ENCODE peak calls at places on chromosomes 2 and 18, in nine cellular contexts. R is thoracic aorta, L is left lung, Y is cardiac muscle cell, O is A549, J is IMR-90, Q is testis, C is prostate gland, W is SJCRH30. F is an unnamed sample. For H3K4me1, the result is how much of the 10 kb centered on the place peaks cover.

GRCh38 chr18:78972930-78973331 is 6.7 kb upstream of the SALL3 start:
- DNase-seq in J (no peak), R (no peak), Y (no peak), W (no peak), C (no peak), L (no peak), Q (no peak), O (no peak), F (no peak)

GRCh38 chr2:23464156-23464555 is 79.2 kb downstream of the KLHL29 start:
- DNase-seq in O (no peak), Y (no peak), Q (no peak), J (no peak), L (no peak), C (no peak), W (no peak), R (no peak), F (no peak)

GRCh38 chr2:190810981-190811587 is 69.5 kb upstream of the GLS start:
- DNase-seq in C (no peak), J (no peak), O (no peak), R (no peak), Y (no peak), L (no peak), Q (no peak), W (no peak), F (no peak)

GRCh38 chr2:81598437-81598836 is 1293.9 kb upstream of the LRRTM1 start:
- DNase-seq in J (no peak), R (no peak), C (no peak), Y (peak), L (no peak), W (no peak), Q (no peak), O (no peak), F (no peak)

GRCh38 chr2:48346124-48346536 is 183.8 kb upstream of the STON1 start:
- DNase-seq in Y (no peak), L (peak), R (no peak), C (no peak), Q (peak), J (peak), W (peak), O (peak), F (no peak)

GRCh38 chr18:13800505-13801259 is 23.3 kb upstream of the MC5R start:
- DNase-seq in R (peak), Q (peak), O (peak), L (peak), J (peak), C (peak), Y (peak), W (no peak), F (peak)

GRCh38 chr2:9782197-9782719 is 61.0 kb upstream of the TAF1B start:
- DNase-seq in R (no peak), C (peak), J (no peak), Q (no peak), Y (no peak), O (peak), W (no peak), L (no peak), F (no peak)

GRCh38 chr2:174877796-174878195 is 113.5 kb upstream of the CHRNA1 start:
- DNase-seq in R (no peak), Y (no peak), C (no peak), J (peak), O (no peak), Q (no peak), W (no peak), L (no peak), F (no peak)

GRCh38 chr2:133641497-133641896 is 73.2 kb upstream of the NCKAP5 start:
- DNase-seq in R (no peak), Q (no peak), J (peak), W (no peak), L (peak), Y (no peak), C (peak), O (peak), F (peak)

GRCh38 chr2:18690342-18690741 is 101.0 kb upstream of the NT5C1B start:
- DNase-seq in Y (peak), R (no peak), C (no peak), J (no peak), W (peak), O (peak), Q (peak), L (no peak), F (no peak)

GRCh38 chr2:123993728-123994323 is 31.3 kb upstream of the CNTNAP5 start:
- DNase-seq in O (peak), J (no peak), R (no peak), L (no peak), C (no peak), Q (peak), W (peak), Y (peak), F (peak)

GRCh38 chr2:227614740-227615139 is at the start of gene SCYGR3:
- DNase-seq in Q (no peak), Y (no peak), C (no peak), J (no peak), W (no peak), R (no peak), O (no peak), L (no peak), F (no peak)

GRCh38 chr2:229206548-229206947 is 64.5 kb downstream of the PID1 start:
- DNase-seq in O (no peak), Y (no peak), J (no peak), W (peak), L (no peak), Q (no peak), C (peak), R (no peak), F (no peak)

GRCh38 chr2:14454102-14454676 is 178.3 kb upstream of the LRATD1 start:
- DNase-seq in Y (no peak), R (no peak), Q (no peak), L (no peak), O (no peak), W (no peak), C (no peak), J (no peak), F (no peak)

GRCh38 chr2:27959496-27959895 is 69.0 kb downstream of the BABAM2 start:
- DNase-seq in R (no peak), C (no peak), L (no peak), J (peak), W (no peak), Q (peak), Y (no peak), O (peak), F (no peak)

GRCh38 chr2:181177376-181177775 is 197.0 kb downstream of the UBE2E3 start:
- DNase-seq in J (no peak), C (no peak), Y (no peak), Q (no peak), O (no peak), R (no peak), W (no peak), L (no peak), F (no peak)

GRCh38 chr2:61255580-61256437 is 93.8 kb downstream of the C2orf74 start:
- DNase-seq in O (peak), W (peak), J (peak), R (no peak), Q (no peak), L (no peak), C (no peak), Y (no peak), F (no peak)

GRCh38 chr2:289362-290089 is 1.6 kb upstream of the ALKAL2 start:
- DNase-seq in Q (peak), R (no peak), W (no peak), O (peak), J (peak), L (no peak), C (no peak), Y (peak), F (peak)

GRCh38 chr2:236176417-236176816 is 8.2 kb upstream of the GBX2 start:
- DNase-seq in L (no peak), J (peak), Q (peak), R (no peak), C (no peak), W (no peak), Y (peak), O (peak), F (no peak)

GRCh38 chr2:26612522-26613240 is 28.5 kb downstream of the CIB4 start:
- DNase-seq in L (no peak), J (no peak), R (no peak), O (no peak), Q (peak), C (no peak), W (peak), Y (no peak), F (no peak)

GRCh38 chr2:217832115-217832514 is 170.7 kb downstream of the TNS1 start:
- DNase-seq in W (no peak), C (no peak), L (no peak), J (no peak), Y (no peak), O (no peak), Q (no peak), R (no peak), F (no peak)
- H3K4me1 ChIP-seq in W (under half), C (under half), L (under half), J (under half), Y (under half), O (under half), Q (under half), R (half or more), F (under half)

GRCh38 chr2:178529194-178529593 is 48.9 kb downstream of the PLEKHA3 start:
- DNase-seq in C (no peak), Q (no peak), L (no peak), Y (no peak), J (no peak), R (no peak), W (no peak), O (no peak), F (no peak)

GRCh38 chr2:178528647-178529046 is 48.4 kb downstream of the PLEKHA3 start:
- DNase-seq in C (no peak), J (no peak), Y (no peak), R (no peak), Q (no peak), L (no peak), W (no peak), O (no peak), F (no peak)

GRCh38 chr2:178527592-178527991 is 47.3 kb downstream of the PLEKHA3 start:
- DNase-seq in C (no peak), R (no peak), O (no peak), Y (no peak), Q (no peak), W (no peak), J (no peak), L (no peak), F (no peak)

GRCh38 chr2:178523596-178524134 is 43.4 kb downstream of the PLEKHA3 start:
- DNase-seq in L (no peak), O (no peak), J (peak), Q (no peak), C (no peak), Y (peak), W (no peak), R (no peak), F (no peak)

DNA sequence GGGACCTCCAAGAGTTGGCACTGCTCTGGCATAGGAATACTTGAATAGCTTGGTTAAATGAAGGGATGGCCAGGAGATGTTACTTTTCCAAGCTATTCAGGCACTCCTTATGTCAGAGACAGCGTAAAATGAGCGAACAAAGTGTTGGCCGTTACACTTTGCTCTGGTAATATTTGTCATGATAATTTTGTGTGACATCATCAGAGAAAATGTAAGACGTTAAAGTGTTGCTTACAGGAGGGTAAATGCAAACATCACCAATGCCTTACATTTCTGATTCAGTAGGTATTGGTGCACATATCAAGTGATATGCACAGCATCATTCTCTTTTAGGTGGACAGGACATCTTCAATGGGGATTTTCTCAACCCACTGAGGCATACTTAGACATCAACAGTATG is 46.0 kb downstream of the PLEKHA3 start:
- DNase-seq in L (no peak), R (no peak), J (no peak), W (no peak), O (no peak), C (no peak), Y (no peak), Q (no peak), F (no peak)
- H3K4me1 ChIP-seq in L (under half), R (under half), J (under half), W (under half), O (under half), C (under half), Y (under half), Q (under half), F (under half)

GRCh38 chr18:65260030-65260429 is 490.8 kb upstream of the CDH7 start:
- DNase-seq in C (no peak), Q (no peak), L (no peak), W (no peak), Y (no peak), O (no peak), J (no peak), R (no peak), F (no peak)

GRCh38 chr18:65259403-65259802 is 491.4 kb upstream of the CDH7 start:
- DNase-seq in L (no peak), R (no peak), J (no peak), Q (no peak), C (no peak), Y (no peak), W (no peak), O (no peak), F (no peak)

GRCh38 chr18:65257157-65257556 is 493.7 kb upstream of the CDH7 start:
- DNase-seq in J (no peak), O (no peak), C (no peak), W (no peak), Y (peak), R (no peak), Q (no peak), L (no peak), F (no peak)

DNA sequence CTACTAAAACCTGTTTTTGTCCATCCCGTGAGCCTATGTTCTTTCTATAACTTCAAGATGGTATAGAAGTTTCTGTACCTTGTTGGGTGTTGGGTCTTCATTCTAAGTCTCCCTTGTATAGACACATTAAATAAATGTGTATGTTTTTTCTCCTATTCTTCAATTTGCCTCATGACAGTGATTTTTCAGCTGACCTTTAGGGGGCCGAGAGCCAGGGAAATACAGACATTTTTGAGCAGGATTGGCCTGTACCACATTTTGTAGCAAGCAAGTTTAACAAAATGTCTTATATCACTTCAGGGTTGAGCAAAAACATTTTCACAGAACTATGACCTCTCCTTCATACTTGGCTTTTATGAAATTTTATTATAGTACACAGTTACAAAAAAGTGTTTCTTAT is 495.4 kb upstream of the CDH7 start:
- DNase-seq in Y (no peak), L (no peak), Q (no peak), O (no peak), J (no peak), W (no peak), C (no peak), R (no peak), F (no peak)
- H3K4me1 ChIP-seq in Y (under half), L (under half), Q (under half), O (under half), J (under half), W (under half), C (under half), R (under half), F (under half)

DNA sequence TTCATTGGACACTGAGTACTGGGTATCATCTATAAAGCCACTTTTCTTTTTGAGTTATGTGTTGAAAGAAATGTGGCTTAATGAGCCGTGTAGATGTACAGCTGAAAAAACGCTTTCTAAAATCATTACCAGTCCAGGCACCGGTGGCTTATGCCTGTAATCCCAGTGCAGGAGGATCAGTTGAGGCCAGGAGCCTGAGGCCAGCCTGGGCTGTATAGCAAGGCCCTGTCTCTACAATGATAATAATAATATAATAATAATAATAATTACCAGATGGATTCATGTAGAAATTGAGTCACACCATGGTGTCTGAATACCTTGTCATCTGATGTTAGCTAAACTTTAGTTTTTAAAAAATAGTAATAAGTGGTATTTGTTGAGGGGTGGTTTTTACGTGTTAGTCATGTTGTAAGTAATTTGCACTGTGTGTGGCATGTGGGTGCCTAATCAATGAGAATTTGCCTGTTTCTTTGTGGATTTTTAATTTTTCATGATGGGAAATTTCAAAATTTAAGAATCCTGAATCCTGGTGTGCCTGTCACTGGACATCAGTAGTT is 30.1 kb downstream of the NCK2 start:
- DNase-seq in C (no peak), W (no peak), Q (no peak), J (no peak), Y (no peak), L (no peak), O (no peak), R (no peak), F (no peak)
- H3K4me1 ChIP-seq in C (under half), W (under half), Q (half or more), J (under half), Y (under half), L (under half), O (under half), R (half or more), F (under half)

GRCh38 chr2:172248381-172249173 is 145.9 kb upstream of the DLX2 start:
- DNase-seq in W (no peak), Q (no peak), Y (no peak), J (peak), O (no peak), C (no peak), R (no peak), L (no peak), F (no peak)

GRCh38 chr2:172250801-172251200 is 148.1 kb upstream of the DLX2 start:
- DNase-seq in L (no peak), Q (no peak), O (no peak), Y (no peak), W (no peak), R (no peak), C (no peak), J (no peak), F (no peak)

GRCh38 chr2:172249336-172249735 is 146.6 kb upstream of the DLX2 start:
- DNase-seq in Q (no peak), O (no peak), Y (no peak), C (no peak), R (no peak), W (no peak), J (peak), L (no peak), F (no peak)

GRCh38 chr2:172251231-172251630 is 148.5 kb upstream of the DLX2 start:
- DNase-seq in C (no peak), L (no peak), R (no peak), Y (no peak), J (peak), Q (no peak), W (no peak), O (no peak), F (no peak)

GRCh38 chr2:172249986-172250385 is 147.3 kb upstream of the DLX2 start:
- DNase-seq in L (no peak), R (no peak), C (no peak), Q (no peak), O (no peak), W (no peak), Y (no peak), J (peak), F (no peak)
- H3K4me1 ChIP-seq in L (under half), R (under half), C (under half), Q (under half), O (under half), W (under half), Y (under half), J (under half), F (under half)

F was measured in stomach.